ENCODE peak calls at places on chromosomes 3 and 15, in eight cellular contexts. O, H, M, I, G, Q, Z and A are unnamed samples.

GRCh38 chr15:76347507-76348055 is 11.0 kb downstream of the ISL2 start:
- DNase-seq in Q (no peak), G (no peak), O (no peak), H (no peak), I (no peak), Z (no peak), M (no peak), A (no peak)

GRCh38 chr3:16496408-16497222 is 16.9 kb downstream of the RFTN1 start:
- DNase-seq in H (no peak), G (no peak), Z (no peak), Q (no peak), M (no peak), I (no peak), O (peak; percentile 60), A (no peak)

GRCh38 chr3:127034990-127035652 is 52.2 kb downstream of the PLXNA1 start:
- DNase-seq in O (no peak), Z (no peak), G (no peak), Q (no peak), M (no peak), H (no peak), I (no peak), A (no peak)

GRCh38 chr3:113228969-113229368 is 17.6 kb downstream of the BOC start:
- DNase-seq in G (no peak), O (no peak), Z (no peak), I (no peak), M (no peak), Q (no peak), H (no peak), A (no peak)

GRCh38 chr3:65963787-65964707 is 74.7 kb downstream of the MAGI1 start:
- DNase-seq in O (peak; percentile 40), Q (no peak), Z (no peak), I (peak; percentile 64), M (no peak), H (no peak), G (no peak), A (no peak)

GRCh38 chr15:51030649-51031316 is 63.9 kb downstream of the TNFAIP8L3 start:
- DNase-seq in M (no peak), Z (peak; percentile 62), Q (no peak), I (peak; percentile 67), O (no peak), G (no peak), H (no peak), A (no peak)

GRCh38 chr3:85725809-85726208 is 767.0 kb downstream of the CADM2 start:
- DNase-seq in Q (no peak), Z (no peak), H (no peak), O (no peak), M (no peak), G (no peak), I (no peak), A (no peak)

GRCh38 chr3:156675744-156676466 is 1.5 kb downstream of the TIPARP start:
- DNase-seq in Q (peak; percentile 66), M (no peak), H (peak; percentile 40), O (no peak), G (peak; percentile 80), Z (peak; percentile 31), I (peak; percentile 49), A (peak; percentile 49)

GRCh38 chr3:5330152-5330810 is 142.8 kb downstream of the EDEM1 start:
- DNase-seq in Q (no peak), H (no peak), G (no peak), O (no peak), I (peak; percentile 35), Z (no peak), M (peak; percentile 24), A (no peak)

GRCh38 chr3:48015451-48016182 is 599 bp downstream of the MAP4 start:
- DNase-seq in Z (no peak), M (no peak), G (no peak), Q (no peak), H (no peak), O (no peak), I (no peak), A (no peak)

DNA sequence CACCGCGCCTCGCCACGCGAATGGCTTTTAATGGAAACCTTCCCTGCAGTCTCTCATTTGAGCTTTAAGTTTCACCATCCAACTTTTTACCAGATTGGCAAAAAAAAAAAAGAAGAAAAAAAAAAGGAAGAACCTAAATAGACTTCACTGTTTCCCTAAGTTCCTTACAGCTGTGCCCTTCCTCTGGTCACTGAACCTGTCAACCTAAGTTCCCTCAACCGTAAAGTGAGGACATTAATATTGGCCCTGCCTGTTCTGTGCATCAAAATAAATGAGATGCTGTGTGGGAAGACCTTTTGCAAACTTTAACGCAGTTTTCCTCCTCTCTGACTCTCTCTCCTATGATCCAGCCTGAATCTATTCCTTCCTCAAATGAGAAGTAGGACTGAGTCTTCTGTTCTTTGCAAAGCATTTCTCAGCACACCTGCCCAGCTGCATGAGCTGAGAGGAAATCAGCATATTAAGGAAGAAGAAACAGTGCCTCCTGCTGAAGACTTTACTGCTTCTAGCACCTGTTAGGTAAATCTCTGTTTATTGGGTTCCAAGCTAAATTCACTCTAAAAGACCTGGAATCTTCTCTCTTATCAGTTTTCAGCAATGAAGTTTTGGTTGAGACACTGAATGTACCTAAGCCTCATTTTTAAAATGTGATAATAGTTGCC is 99.6 kb upstream of the ETV5 start:
- DNase-seq in Q (no peak), O (no peak), G (no peak), Z (no peak), M (no peak), I (no peak), H (no peak), A (no peak)
- TF ChIP-seq CTCF in Q (no peak), O (no peak), G (no peak), Z (no peak), M (no peak), I (no peak), H (no peak), A (no peak)

DNA sequence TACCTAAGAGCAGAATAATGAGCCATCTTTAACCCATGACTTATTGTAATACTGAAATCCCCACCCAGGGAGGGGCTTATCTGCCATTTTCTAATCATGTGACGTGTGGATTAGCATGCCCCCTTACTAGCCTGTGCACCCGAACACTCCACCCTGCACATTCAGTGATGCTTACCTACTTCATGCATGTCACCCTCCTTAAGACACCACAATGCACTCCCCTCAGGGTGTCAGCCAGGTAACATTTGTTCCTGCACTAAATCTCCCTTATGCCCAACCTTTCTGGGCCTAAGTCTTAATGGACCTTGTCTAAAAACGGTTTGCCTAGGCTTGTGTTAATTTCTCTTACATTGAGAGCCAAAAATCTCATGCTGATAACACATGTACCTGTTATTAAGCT is 336.6 kb downstream of the OCA2 start:
- DNase-seq in Q (no peak), M (no peak), O (no peak), H (no peak), G (no peak), I (no peak), Z (no peak), A (no peak)
- TF ChIP-seq EP300 in Q (no peak), M (no peak), O (no peak), H (no peak), G (no peak), I (no peak), Z (no peak), A (no peak)

GRCh38 chr15:44711089-44711355 is at the start of gene PATL2:
- DNase-seq in Z (no peak), G (no peak), H (no peak), M (no peak), Q (no peak), I (no peak), O (no peak), A (no peak)

GRCh38 chr15:44711356-44712107 is at the start of gene B2M:
- DNase-seq in Z (peak; percentile 97), M (peak; percentile 96), I (peak; percentile 71), Q (peak; percentile 98), O (peak; percentile 94), G (peak; percentile 99), H (peak; percentile 96), A (peak; percentile 95)

GRCh38 chr15:44710236-44711088 is 661 bp downstream of the PATL2 start:
- DNase-seq in Z (peak; percentile 43), H (no peak), M (peak; percentile 36), Q (peak; percentile 70), I (no peak), O (peak; percentile 69), G (peak; percentile 48), A (no peak)

GRCh38 chr15:44713006-44713966 is 2.0 kb downstream of the B2M start:
- DNase-seq in H (no peak), I (peak; percentile 36), Z (no peak), O (no peak), G (no peak), M (peak; percentile 39), Q (no peak), A (no peak)

DNA sequence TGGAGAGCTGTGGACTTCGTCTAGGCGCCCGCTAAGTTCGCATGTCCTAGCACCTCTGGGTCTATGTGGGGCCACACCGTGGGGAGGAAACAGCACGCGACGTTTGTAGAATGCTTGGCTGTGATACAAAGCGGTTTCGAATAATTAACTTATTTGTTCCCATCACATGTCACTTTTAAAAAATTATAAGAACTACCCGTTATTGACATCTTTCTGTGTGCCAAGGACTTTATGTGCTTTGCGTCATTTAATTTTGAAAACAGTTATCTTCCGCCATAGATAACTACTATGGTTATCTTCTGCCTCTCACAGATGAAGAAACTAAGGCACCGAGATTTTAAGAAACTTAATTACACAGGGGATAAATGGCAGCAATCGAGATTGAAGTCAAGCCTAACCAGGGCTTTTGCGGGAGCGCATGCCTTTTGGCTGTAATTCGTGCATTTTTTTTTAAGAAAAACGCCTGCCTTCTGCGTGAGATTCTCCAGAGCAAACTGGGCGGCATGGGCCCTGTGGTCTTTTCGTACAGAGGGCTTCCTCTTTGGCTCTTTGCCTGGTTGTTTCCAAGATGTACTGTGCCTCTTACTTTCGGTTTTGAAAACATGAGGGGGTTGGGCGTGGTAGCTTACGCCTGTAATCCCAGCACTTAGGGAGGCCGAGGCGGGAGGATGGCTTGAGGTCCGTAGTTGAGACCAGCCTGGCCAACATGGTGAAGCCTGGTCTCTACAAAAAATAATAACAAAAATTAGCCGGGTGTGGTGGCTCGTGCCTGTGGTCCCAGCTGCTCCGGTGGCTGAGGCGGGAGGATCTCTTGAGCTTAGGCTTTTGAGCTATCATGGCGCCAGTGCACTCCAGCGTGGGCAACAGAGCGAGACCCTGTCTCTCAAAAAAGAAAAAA is 1.0 kb downstream of the B2M start:
- DNase-seq in Q (peak; percentile 88), Z (peak; percentile 74), H (peak; percentile 66), M (no peak), I (peak; percentile 19), O (no peak), G (peak; percentile 88), A (peak; percentile 86)
- TF ChIP-seq POLR2A in Q (peak; percentile 61), Z (no peak), H (no peak), M (peak; percentile 23), I (no peak), O (peak; percentile 57), G (peak; percentile 32), A (peak; percentile 80)

GRCh38 chr3:169813757-169814517 is 1.2 kb upstream of the LRRC34 start:
- DNase-seq in Z (peak; percentile 46), Q (no peak), G (peak; percentile 8), M (no peak), H (peak; percentile 30), O (peak; percentile 83), I (no peak), A (no peak)

GRCh38 chr3:169809230-169809795 is 3.4 kb upstream of the LRRIQ4 start:
- DNase-seq in G (no peak), I (no peak), M (no peak), Z (no peak), O (no peak), Q (no peak), H (no peak), A (no peak)

GRCh38 chr3:169812844-169813677 is at the start of the genes LRRC34 and LRRIQ4:
- DNase-seq in Q (peak; percentile 87), M (no peak), H (peak; percentile 44), G (peak; percentile 70), O (peak; percentile 44), Z (peak; percentile 69), I (no peak), A (no peak)

GRCh38 chr3:169811606-169812123 is 1.0 kb upstream of the LRRIQ4 start:
- DNase-seq in G (peak; percentile 17), Q (no peak), I (no peak), H (no peak), M (no peak), Z (no peak), O (no peak), A (no peak)

GRCh38 chr3:169812124-169812843 is 386 bp upstream of the LRRIQ4 start:
- DNase-seq in O (peak; percentile 5), G (peak; percentile 24), Z (peak; percentile 73), M (no peak), Q (peak; percentile 82), H (peak; percentile 74), I (no peak), A (peak; percentile 96)
- TF ChIP-seq CTCF in O (no peak), G (no peak), Z (no peak), M (no peak), Q (no peak), H (no peak), I (no peak), A (peak; percentile 27)